ENCODE peak calls at places on chromosomes 16 and 17, in six cellular contexts. One of them, this sample, is unnamed.

GRCh38 chr16:55478827-55479559 is at the start of gene MMP2:
- DNase-seq in colonic mucosa: peak; percentile 39
- DNase-seq in cardiac fibroblast: peak; percentile 87
- DNase-seq in upper lobe of right lung: peak; percentile 74
- DNase-seq in astrocyte of the spinal cord: peak; percentile 81
- DNase-seq in fibroblast of lung: peak; percentile 81
- DNase-seq in this sample: no peak

GRCh38 chr17:76888661-76889060 is 20.5 kb downstream of the MGAT5B start:
- DNase-seq in colonic mucosa: no peak
- DNase-seq in cardiac fibroblast: no peak
- DNase-seq in upper lobe of right lung: no peak
- DNase-seq in astrocyte of the spinal cord: no peak
- DNase-seq in fibroblast of lung: no peak
- DNase-seq in this sample: no peak

GRCh38 chr16:64910351-64910750 is 211.5 kb downstream of the CDH11 start:
- DNase-seq in colonic mucosa: peak; percentile 18
- DNase-seq in cardiac fibroblast: peak; percentile 90
- DNase-seq in upper lobe of right lung: no peak
- DNase-seq in astrocyte of the spinal cord: peak; percentile 92
- DNase-seq in fibroblast of lung: peak; percentile 96
- DNase-seq in this sample: peak; percentile 69

GRCh38 chr17:14205992-14206461 is 30.6 kb downstream of the CDRT15 start:
- DNase-seq in colonic mucosa: peak; percentile 79
- DNase-seq in cardiac fibroblast: no peak
- DNase-seq in upper lobe of right lung: peak; percentile 86
- DNase-seq in astrocyte of the spinal cord: no peak
- DNase-seq in fibroblast of lung: no peak
- DNase-seq in this sample: peak; percentile 98

GRCh38 chr17:57755479-57756070 is 10.5 kb upstream of the CCDC182 start:
- DNase-seq in colonic mucosa: no peak
- DNase-seq in cardiac fibroblast: no peak
- DNase-seq in upper lobe of right lung: no peak
- DNase-seq in astrocyte of the spinal cord: no peak
- DNase-seq in fibroblast of lung: no peak
- DNase-seq in this sample: no peak

GRCh38 chr17:56009795-56010715 is 143.2 kb upstream of the ANKFN1 start:
- DNase-seq in colonic mucosa: no peak
- DNase-seq in cardiac fibroblast: no peak
- DNase-seq in upper lobe of right lung: no peak
- DNase-seq in astrocyte of the spinal cord: no peak
- DNase-seq in fibroblast of lung: no peak
- DNase-seq in this sample: peak; percentile 33

GRCh38 chr17:27049104-27049784 is 244.7 kb upstream of the WSB1 start:
- DNase-seq in colonic mucosa: no peak
- DNase-seq in cardiac fibroblast: no peak
- DNase-seq in upper lobe of right lung: no peak
- DNase-seq in astrocyte of the spinal cord: no peak
- DNase-seq in fibroblast of lung: no peak
- DNase-seq in this sample: peak; percentile 79

GRCh38 chr17:12201294-12201693 is 180.6 kb downstream of the MAP2K4 start:
- DNase-seq in colonic mucosa: no peak
- DNase-seq in cardiac fibroblast: no peak
- DNase-seq in upper lobe of right lung: no peak
- DNase-seq in astrocyte of the spinal cord: no peak
- DNase-seq in fibroblast of lung: no peak
- DNase-seq in this sample: no peak

GRCh38 chr17:7932949-7933348 is 943 bp downstream of the CNTROB start:
- DNase-seq in colonic mucosa: peak; percentile 61
- DNase-seq in cardiac fibroblast: peak; percentile 60
- DNase-seq in upper lobe of right lung: peak; percentile 80
- DNase-seq in astrocyte of the spinal cord: peak; percentile 65
- DNase-seq in fibroblast of lung: peak; percentile 52
- DNase-seq in this sample: peak; percentile 53

GRCh38 chr17:77693776-77694175 is 264.7 kb upstream of the TNRC6C start:
- DNase-seq in colonic mucosa: no peak
- DNase-seq in cardiac fibroblast: no peak
- DNase-seq in upper lobe of right lung: peak; percentile 30
- DNase-seq in astrocyte of the spinal cord: no peak
- DNase-seq in fibroblast of lung: no peak
- DNase-seq in this sample: no peak

GRCh38 chr16:709651-710499 is 4.3 kb upstream of the FBXL16 start:
- DNase-seq in colonic mucosa: no peak
- DNase-seq in cardiac fibroblast: peak; percentile 86
- DNase-seq in upper lobe of right lung: no peak
- DNase-seq in astrocyte of the spinal cord: peak; percentile 86
- DNase-seq in fibroblast of lung: peak; percentile 87
- DNase-seq in this sample: no peak

GRCh38 chr16:19555938-19556778 is 655 bp downstream of the VPS35L start:
- DNase-seq in colonic mucosa: peak; percentile 29
- DNase-seq in cardiac fibroblast: peak; percentile 27
- DNase-seq in upper lobe of right lung: no peak
- DNase-seq in astrocyte of the spinal cord: peak; percentile 24
- DNase-seq in fibroblast of lung: peak; percentile 30
- DNase-seq in this sample: peak; percentile 46

GRCh38 chr16:72111653-72112451 is 18.2 kb downstream of the DHX38 start:
- DNase-seq in colonic mucosa: no peak
- DNase-seq in cardiac fibroblast: no peak
- DNase-seq in upper lobe of right lung: no peak
- DNase-seq in astrocyte of the spinal cord: no peak
- DNase-seq in fibroblast of lung: no peak
- DNase-seq in this sample: no peak

GRCh38 chr17:81735181-81736102 is 23.4 kb downstream of the SLC25A10 start:
- DNase-seq in colonic mucosa: peak; percentile 74
- DNase-seq in cardiac fibroblast: peak; percentile 33
- DNase-seq in upper lobe of right lung: peak; percentile 75
- DNase-seq in astrocyte of the spinal cord: no peak
- DNase-seq in fibroblast of lung: peak; percentile 30
- DNase-seq in this sample: peak; percentile 39

GRCh38 chr17:8711291-8711690 is 33.3 kb downstream of the CCDC42 start:
- DNase-seq in colonic mucosa: no peak
- DNase-seq in cardiac fibroblast: no peak
- DNase-seq in upper lobe of right lung: no peak
- DNase-seq in astrocyte of the spinal cord: no peak
- DNase-seq in fibroblast of lung: no peak
- DNase-seq in this sample: no peak

GRCh38 chr16:85264752-85265151 is 152.5 kb upstream of the CIBAR2 start:
- DNase-seq in colonic mucosa: no peak
- DNase-seq in cardiac fibroblast: no peak
- DNase-seq in upper lobe of right lung: no peak
- DNase-seq in astrocyte of the spinal cord: no peak
- DNase-seq in fibroblast of lung: no peak
- DNase-seq in this sample: no peak
- TF ChIP-seq CTCF in colonic mucosa: no peak
- TF ChIP-seq CTCF in cardiac fibroblast: no peak
- TF ChIP-seq CTCF in upper lobe of right lung: no peak
- TF ChIP-seq CTCF in astrocyte of the spinal cord: no peak
- TF ChIP-seq CTCF in fibroblast of lung: no peak
- TF ChIP-seq CTCF in this sample: no peak

GRCh38 chr17:41627316-41628072 is 3.1 kb upstream of the KRT17 start:
- DNase-seq in colonic mucosa: no peak
- DNase-seq in cardiac fibroblast: no peak
- DNase-seq in upper lobe of right lung: peak; percentile 60
- DNase-seq in astrocyte of the spinal cord: no peak
- DNase-seq in fibroblast of lung: no peak
- DNase-seq in this sample: no peak
- TF ChIP-seq CTCF in colonic mucosa: no peak
- TF ChIP-seq CTCF in cardiac fibroblast: no peak
- TF ChIP-seq CTCF in upper lobe of right lung: no peak
- TF ChIP-seq CTCF in astrocyte of the spinal cord: no peak
- TF ChIP-seq CTCF in fibroblast of lung: no peak
- TF ChIP-seq CTCF in this sample: no peak

GRCh38 chr16:77724174-77724573 is 1.9 kb downstream of the NUDT7 start:
- DNase-seq in colonic mucosa: no peak
- DNase-seq in cardiac fibroblast: no peak
- DNase-seq in upper lobe of right lung: no peak
- DNase-seq in astrocyte of the spinal cord: no peak
- DNase-seq in fibroblast of lung: no peak
- DNase-seq in this sample: no peak

GRCh38 chr16:77721752-77722314 is 481 bp upstream of the NUDT7 start:
- DNase-seq in colonic mucosa: no peak
- DNase-seq in cardiac fibroblast: no peak
- DNase-seq in upper lobe of right lung: no peak
- DNase-seq in astrocyte of the spinal cord: no peak
- DNase-seq in fibroblast of lung: no peak
- DNase-seq in this sample: no peak

GRCh38 chr16:77723108-77723514 is 797 bp downstream of the NUDT7 start:
- DNase-seq in colonic mucosa: peak; percentile 30
- DNase-seq in cardiac fibroblast: peak; percentile 64
- DNase-seq in upper lobe of right lung: no peak
- DNase-seq in astrocyte of the spinal cord: peak; percentile 66
- DNase-seq in fibroblast of lung: peak; percentile 76
- DNase-seq in this sample: peak; percentile 23

DNA sequence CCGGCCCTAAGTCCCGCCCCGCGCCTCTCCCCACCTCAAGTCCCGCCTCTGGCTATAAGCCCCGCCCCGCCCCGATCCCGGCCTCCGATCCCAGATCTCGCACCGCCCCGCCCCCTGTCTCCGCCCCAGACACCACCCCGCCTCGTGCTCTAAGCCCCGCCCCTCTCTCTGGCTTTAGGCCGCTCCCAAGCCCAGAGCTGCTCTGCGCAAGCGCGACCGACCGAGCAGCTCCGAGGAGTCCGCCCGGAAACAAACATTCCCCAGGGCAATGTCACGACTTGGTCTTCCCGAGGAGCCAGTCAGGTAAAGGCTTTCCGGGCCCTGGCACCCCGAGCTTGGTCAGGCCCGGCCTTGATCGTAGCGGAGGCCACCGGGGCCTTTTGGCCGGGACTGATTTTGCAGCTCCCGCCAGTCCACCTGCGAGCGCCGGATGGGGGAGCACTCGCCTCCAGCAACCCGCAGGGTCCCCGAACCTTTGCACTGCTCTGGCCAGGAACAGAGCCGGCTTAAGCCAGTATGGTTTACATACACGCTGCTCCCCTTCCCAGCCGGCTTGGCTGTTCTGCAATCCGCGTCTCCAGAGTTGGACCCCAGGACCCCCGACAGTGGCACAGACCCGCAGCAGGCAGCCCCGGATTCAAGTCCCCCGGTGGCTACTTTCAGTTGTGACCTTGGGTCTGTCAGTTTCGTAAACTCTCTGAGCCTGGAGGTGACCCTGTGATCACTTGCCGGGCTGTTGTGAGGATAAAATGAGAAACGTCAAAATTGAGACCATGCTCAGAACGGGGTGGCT is at the start of gene NUDT7:
- DNase-seq in colonic mucosa: peak; percentile 99
- DNase-seq in cardiac fibroblast: peak; percentile 98
- DNase-seq in upper lobe of right lung: peak; percentile 100
- DNase-seq in astrocyte of the spinal cord: peak; percentile 98
- DNase-seq in fibroblast of lung: peak; percentile 94
- DNase-seq in this sample: peak; percentile 96
- TF ChIP-seq CTCF in colonic mucosa: no peak
- TF ChIP-seq CTCF in cardiac fibroblast: no peak
- TF ChIP-seq CTCF in upper lobe of right lung: peak; percentile 28
- TF ChIP-seq CTCF in astrocyte of the spinal cord: peak; percentile 30
- TF ChIP-seq CTCF in fibroblast of lung: no peak
- TF ChIP-seq CTCF in this sample: no peak

GRCh38 chr17:5707482-5707881 is 123.2 kb upstream of the NLRP1 start:
- DNase-seq in colonic mucosa: no peak
- DNase-seq in cardiac fibroblast: no peak
- DNase-seq in upper lobe of right lung: no peak
- DNase-seq in astrocyte of the spinal cord: no peak
- DNase-seq in fibroblast of lung: no peak
- DNase-seq in this sample: no peak

GRCh38 chr17:5703736-5704135 is 119.4 kb upstream of the NLRP1 start:
- DNase-seq in colonic mucosa: no peak
- DNase-seq in cardiac fibroblast: no peak
- DNase-seq in upper lobe of right lung: no peak
- DNase-seq in astrocyte of the spinal cord: no peak
- DNase-seq in fibroblast of lung: no peak
- DNase-seq in this sample: no peak

GRCh38 chr17:5706835-5707234 is 122.5 kb upstream of the NLRP1 start:
- DNase-seq in colonic mucosa: peak; percentile 60
- DNase-seq in cardiac fibroblast: peak; percentile 63
- DNase-seq in upper lobe of right lung: peak; percentile 79
- DNase-seq in astrocyte of the spinal cord: peak; percentile 56
- DNase-seq in fibroblast of lung: peak; percentile 40
- DNase-seq in this sample: peak; percentile 62

GRCh38 chr17:5705876-5706420 is 121.6 kb upstream of the NLRP1 start:
- DNase-seq in colonic mucosa: no peak
- DNase-seq in cardiac fibroblast: no peak
- DNase-seq in upper lobe of right lung: no peak
- DNase-seq in astrocyte of the spinal cord: no peak
- DNase-seq in fibroblast of lung: no peak
- DNase-seq in this sample: no peak

DNA sequence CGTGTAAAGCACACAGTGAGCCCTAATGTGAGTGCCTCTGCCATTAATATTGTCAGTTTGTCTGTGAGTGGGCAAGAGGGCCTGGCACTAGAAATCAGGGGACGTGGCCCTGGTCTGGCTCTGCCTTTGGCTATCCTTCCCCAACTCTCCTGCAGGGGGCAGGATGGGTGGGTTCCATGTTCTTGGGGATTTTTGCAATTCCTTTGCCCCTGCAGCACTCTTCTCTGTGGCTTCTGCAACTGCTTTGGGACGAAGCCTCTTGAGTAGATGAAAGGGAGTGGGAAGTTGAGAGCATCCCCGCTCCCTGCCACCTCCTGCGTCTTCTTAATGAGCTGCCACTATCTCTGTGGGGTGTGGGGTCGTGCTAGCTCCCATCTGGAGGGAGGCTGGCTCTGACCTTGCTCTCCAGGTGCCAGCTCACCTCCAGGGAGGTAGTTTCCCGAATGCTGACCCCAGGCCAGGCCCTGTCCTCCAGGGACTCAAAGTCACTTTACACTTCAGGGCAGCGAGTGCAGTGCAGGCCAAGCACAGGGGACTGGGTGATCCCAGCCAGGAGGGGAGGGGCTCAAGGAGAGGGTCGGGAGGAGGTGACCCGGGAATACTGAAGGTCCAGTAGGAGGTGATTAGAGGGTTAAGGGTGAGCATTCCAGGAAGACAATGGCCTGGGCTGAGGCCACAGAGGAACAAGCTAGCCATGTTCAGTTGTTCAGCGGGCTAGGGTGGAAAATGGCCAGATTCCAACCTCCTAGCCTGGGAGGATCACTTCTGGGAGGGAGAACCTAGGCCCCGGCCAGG is 121.0 kb upstream of the NLRP1 start:
- DNase-seq in colonic mucosa: no peak
- DNase-seq in cardiac fibroblast: peak; percentile 6
- DNase-seq in upper lobe of right lung: no peak
- DNase-seq in astrocyte of the spinal cord: no peak
- DNase-seq in fibroblast of lung: no peak
- DNase-seq in this sample: peak; percentile 17
- TF ChIP-seq CTCF in colonic mucosa: no peak
- TF ChIP-seq CTCF in cardiac fibroblast: peak; percentile 52
- TF ChIP-seq CTCF in upper lobe of right lung: peak; percentile 19
- TF ChIP-seq CTCF in astrocyte of the spinal cord: peak; percentile 62
- TF ChIP-seq CTCF in fibroblast of lung: no peak
- TF ChIP-seq CTCF in this sample: peak; percentile 25

DNA sequence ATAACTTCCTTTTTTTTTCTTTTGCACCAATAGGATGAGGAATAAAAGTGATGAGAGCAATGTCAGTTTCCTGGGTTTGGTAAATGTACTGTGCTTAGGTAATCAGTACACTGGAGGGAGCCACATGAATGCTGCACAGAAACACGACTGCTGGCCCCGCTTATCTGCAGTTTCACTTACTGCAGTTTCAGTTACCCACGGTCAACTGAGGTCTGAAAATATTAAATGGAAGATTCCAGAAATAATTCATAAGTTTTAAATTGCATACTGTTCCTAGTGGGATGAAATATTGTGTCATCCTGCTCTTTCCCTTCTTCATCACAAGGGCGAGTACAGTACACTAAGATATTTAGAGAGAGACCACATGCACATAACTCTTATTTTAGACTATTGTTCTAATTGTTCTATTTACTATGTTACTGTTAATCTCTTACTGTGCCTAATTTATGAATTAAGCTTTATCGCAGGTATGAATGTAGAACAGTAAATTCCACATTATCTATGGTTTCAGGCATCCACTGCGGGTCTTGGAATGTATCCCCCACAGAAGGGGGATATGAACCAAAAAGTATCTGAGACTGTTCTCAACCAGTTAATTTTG is 6.4 kb upstream of the LGALS3BP start:
- DNase-seq in colonic mucosa: peak; percentile 53
- DNase-seq in cardiac fibroblast: peak; percentile 82
- DNase-seq in upper lobe of right lung: no peak
- DNase-seq in astrocyte of the spinal cord: peak; percentile 47
- DNase-seq in fibroblast of lung: peak; percentile 27
- DNase-seq in this sample: peak; percentile 22
- TF ChIP-seq CTCF in colonic mucosa: no peak
- TF ChIP-seq CTCF in cardiac fibroblast: peak; percentile 40
- TF ChIP-seq CTCF in upper lobe of right lung: peak; percentile 44
- TF ChIP-seq CTCF in astrocyte of the spinal cord: peak; percentile 28
- TF ChIP-seq CTCF in fibroblast of lung: peak; percentile 9
- TF ChIP-seq CTCF in this sample: no peak

This sample was measured in MCF 10A.